ENCODE peak calls at places on chromosomes 12 and 14, in eight cellular contexts. E is GM10248, N is astrocyte of the spinal cord, U is right atrium auricular region, Z is thoracic aorta, L is RWPE1, S is hepatocyte, T is GM12865. M is an unnamed sample.

GRCh38 chr14:102209224-102209966 is 69.7 kb downstream of the WDR20 start:
- DNase-seq in N (no peak), S (peak), T (no peak), L (peak), Z (no peak), E (no peak), U (no peak), M (no peak)

GRCh38 chr12:68766646-68767045 is 20.7 kb downstream of the SLC35E3 start:
- DNase-seq in N (no peak), Z (no peak), U (no peak), S (no peak), L (no peak), T (no peak), E (no peak), M (no peak)

GRCh38 chr14:102908766-102909455 is 13.6 kb upstream of the AMN start:
- DNase-seq in L (no peak), T (no peak), Z (no peak), S (no peak), E (no peak), U (no peak), N (no peak), M (no peak)

GRCh38 chr14:77498984-77499527 is 440 bp upstream of the ISM2 start:
- DNase-seq in U (no peak), L (no peak), S (no peak), Z (no peak), T (no peak), E (peak), N (no peak), M (no peak)

GRCh38 chr14:32397871-32398640 is 69.0 kb downstream of the AKAP6 start:
- DNase-seq in E (no peak), T (no peak), U (no peak), L (peak), S (no peak), N (peak), Z (no peak), M (no peak)

GRCh38 chr12:9757433-9758025 is 3.2 kb downstream of the CD69 start:
- DNase-seq in S (no peak), L (no peak), N (no peak), U (no peak), T (no peak), E (no peak), Z (no peak), M (no peak)

GRCh38 chr12:105814283-105814682 is 324.5 kb downstream of the NUAK1 start:
- DNase-seq in U (no peak), L (no peak), E (no peak), S (no peak), T (no peak), Z (no peak), N (no peak), M (no peak)

GRCh38 chr12:108640802-108641445 is 7.2 kb upstream of the SELPLG start:
- DNase-seq in U (no peak), N (peak), L (no peak), S (peak), Z (no peak), T (no peak), E (no peak), M (no peak)

GRCh38 chr12:125159687-125160086 is 94.5 kb downstream of the AACS start:
- DNase-seq in N (no peak), L (no peak), Z (no peak), U (no peak), T (no peak), S (no peak), E (no peak), M (no peak)

GRCh38 chr12:109466305-109466704 is 10.8 kb downstream of the KCTD10 start:
- DNase-seq in S (no peak), Z (no peak), E (no peak), U (no peak), T (no peak), N (no peak), L (no peak), M (no peak)

GRCh38 chr14:37263656-37264236 is 66.0 kb downstream of the MIPOL1 start:
- DNase-seq in Z (no peak), N (no peak), U (no peak), S (no peak), E (no peak), L (no peak), T (no peak), M (no peak)

GRCh38 chr12:62761658-62762057 is 173.3 kb downstream of the PPM1H start:
- DNase-seq in T (no peak), E (no peak), L (no peak), S (no peak), U (no peak), N (peak), Z (no peak), M (no peak)

GRCh38 chr12:62760779-62761178 is 174.2 kb downstream of the PPM1H start:
- DNase-seq in N (no peak), E (peak), U (no peak), S (peak), Z (no peak), T (peak), L (no peak), M (no peak)

GRCh38 chr12:62758216-62758615 is 176.7 kb downstream of the PPM1H start:
- DNase-seq in N (peak), Z (no peak), L (no peak), S (no peak), E (no peak), U (no peak), T (peak), M (no peak)

GRCh38 chr12:62754706-62755105 is 180.2 kb downstream of the PPM1H start:
- DNase-seq in U (no peak), S (no peak), Z (no peak), E (no peak), N (no peak), L (no peak), T (no peak), M (no peak)

GRCh38 chr12:62757048-62757447 is 177.9 kb downstream of the PPM1H start:
- DNase-seq in N (no peak), L (no peak), T (no peak), Z (no peak), E (no peak), S (no peak), U (no peak), M (no peak)
- TF ChIP-seq CTCF in N (no peak), L (no peak), T (no peak), Z (no peak), E (no peak), S (no peak), U (no peak), M (no peak)

GRCh38 chr12:59113831-59114273 is 193.5 kb upstream of the LRIG3 start:
- DNase-seq in L (peak), E (peak), N (peak), Z (peak), S (peak), U (peak), T (peak), M (peak)
- TF ChIP-seq CTCF in L (peak), E (peak), N (peak), Z (peak), S (peak), U (peak), T (peak), M (peak)

GRCh38 chr14:89720076-89720687 is 234.3 kb downstream of the EFCAB11 start:
- DNase-seq in Z (no peak), E (no peak), U (no peak), L (no peak), N (no peak), T (peak), S (no peak), M (peak)

GRCh38 chr14:89721330-89721729 is 233.2 kb downstream of the EFCAB11 start:
- DNase-seq in E (no peak), T (no peak), Z (no peak), U (no peak), S (no peak), L (no peak), N (no peak), M (no peak)

GRCh38 chr14:89721991-89722390 is 232.5 kb downstream of the EFCAB11 start:
- DNase-seq in Z (no peak), E (no peak), L (no peak), N (no peak), U (no peak), S (no peak), T (no peak), M (peak)

GRCh38 chr14:89719371-89720075 is 235.0 kb downstream of the EFCAB11 start:
- DNase-seq in E (no peak), S (no peak), T (peak), N (no peak), L (no peak), U (no peak), Z (no peak), M (no peak)

DNA sequence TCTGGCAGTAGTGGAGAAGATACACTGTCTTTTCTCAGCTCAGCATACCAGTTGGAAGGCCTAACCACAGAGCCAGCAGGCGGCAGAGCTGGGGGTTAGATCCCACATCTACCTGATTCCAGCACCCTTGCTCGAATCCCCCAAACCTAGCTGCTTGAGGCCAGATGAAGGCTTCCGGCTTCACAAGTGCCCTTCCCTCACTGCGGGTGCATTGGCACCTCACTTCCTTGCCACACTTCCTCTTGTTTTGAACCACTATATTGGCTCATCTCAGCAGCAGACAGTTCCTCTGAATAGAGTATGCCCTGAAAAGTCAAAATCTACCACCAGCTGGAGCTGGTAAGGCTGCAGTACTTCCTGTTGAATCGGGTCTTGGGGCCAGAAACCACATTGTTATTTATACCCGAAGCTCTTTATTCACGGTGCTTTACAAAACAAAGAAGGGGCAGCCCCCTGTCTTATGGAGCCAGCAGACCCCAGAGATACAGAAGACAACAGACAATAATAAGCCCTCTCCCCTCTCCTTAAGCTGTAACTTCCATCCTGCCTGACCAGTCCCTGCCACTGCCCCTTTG is 233.7 kb downstream of the EFCAB11 start:
- DNase-seq in S (no peak), Z (no peak), L (no peak), T (peak), U (peak), N (no peak), E (peak), M (peak)
- TF ChIP-seq CTCF in S (no peak), Z (no peak), L (no peak), T (no peak), U (no peak), N (no peak), E (no peak), M (no peak)

GRCh38 chr14:96121660-96122395 is 82.7 kb downstream of the C14orf132 start:
- DNase-seq in T (no peak), U (no peak), Z (no peak), N (no peak), L (peak), E (no peak), S (no peak), M (no peak)
- TF ChIP-seq CTCF in T (no peak), U (no peak), Z (no peak), N (no peak), L (no peak), E (no peak), S (no peak), M (no peak)

DNA sequence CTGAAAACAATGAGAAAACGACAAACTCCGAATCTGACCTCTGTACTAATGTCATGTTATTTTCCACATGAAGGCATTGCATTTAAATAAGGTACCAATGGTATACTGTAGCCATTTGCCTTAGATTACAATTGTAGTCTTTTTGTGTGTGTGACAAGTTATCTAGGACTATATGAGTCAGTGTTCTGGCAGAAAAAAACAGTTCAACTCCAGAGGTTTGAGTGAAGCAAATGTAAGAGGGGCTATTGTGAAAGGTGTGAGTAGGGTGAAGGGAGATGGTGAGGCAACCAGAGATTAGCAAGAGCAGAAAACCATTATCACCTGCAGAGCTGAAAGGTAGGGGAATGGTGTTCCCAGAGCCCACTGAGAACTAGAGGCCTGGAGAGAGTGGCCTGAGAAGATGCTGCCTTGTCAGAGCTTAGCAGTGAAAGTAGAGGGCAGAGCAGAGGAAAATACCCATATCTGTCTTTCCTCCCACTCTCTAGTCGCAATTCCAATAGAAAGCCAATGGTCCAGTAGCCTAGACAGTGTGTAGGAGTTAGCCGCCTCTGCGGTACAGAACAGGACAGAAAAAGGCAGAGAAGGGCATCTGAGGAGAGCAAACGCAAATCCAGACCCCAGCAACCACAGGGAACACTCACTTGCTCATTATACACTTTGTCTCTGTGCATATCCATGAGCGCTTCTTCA is 112.2 kb downstream of the DYRK2 start:
- DNase-seq in L (no peak), T (no peak), U (no peak), S (no peak), E (no peak), N (no peak), Z (no peak), M (no peak)
- TF ChIP-seq CTCF in L (no peak), T (no peak), U (no peak), S (no peak), E (no peak), N (no peak), Z (no peak), M (no peak)

M was measured in osteocyte.